ENCODE peak calls at places on chromosome 6, in five cellular contexts. One of them, this sample, is unnamed.

GRCh38 chr6:45350186-45350585 is 22.1 kb downstream of the RUNX2 start:
- DNase-seq in nucleus accumbens: no peak
- DNase-seq in ureter: no peak
- DNase-seq in stimulated activated CD8-positive, alpha-beta memory T cell treated with anti-CD3 and anti-CD28 coated beads, Interleukin-7, amount 100 ng/mL, for 24 hours: no peak
- DNase-seq in astrocyte of the cerebellum: no peak
- DNase-seq in this sample: no peak

GRCh38 chr6:95095271-95095670 is 482.1 kb upstream of the MANEA start:
- DNase-seq in nucleus accumbens: no peak
- DNase-seq in ureter: no peak
- DNase-seq in stimulated activated CD8-positive, alpha-beta memory T cell treated with anti-CD3 and anti-CD28 coated beads, Interleukin-7, amount 100 ng/mL, for 24 hours: no peak
- DNase-seq in astrocyte of the cerebellum: no peak
- DNase-seq in this sample: no peak

GRCh38 chr6:135135835-135136234 is 45.3 kb upstream of the MYB start:
- DNase-seq in nucleus accumbens: no peak
- DNase-seq in ureter: no peak
- DNase-seq in stimulated activated CD8-positive, alpha-beta memory T cell treated with anti-CD3 and anti-CD28 coated beads, Interleukin-7, amount 100 ng/mL, for 24 hours: no peak
- DNase-seq in astrocyte of the cerebellum: no peak
- DNase-seq in this sample: no peak

GRCh38 chr6:70620746-70621145 is 46.9 kb upstream of the SMAP1 start:
- DNase-seq in nucleus accumbens: no peak
- DNase-seq in ureter: no peak
- DNase-seq in stimulated activated CD8-positive, alpha-beta memory T cell treated with anti-CD3 and anti-CD28 coated beads, Interleukin-7, amount 100 ng/mL, for 24 hours: no peak
- DNase-seq in astrocyte of the cerebellum: no peak
- DNase-seq in this sample: no peak

GRCh38 chr6:7243188-7243942 is 69.6 kb downstream of the SSR1 start:
- DNase-seq in nucleus accumbens: no peak
- DNase-seq in ureter: no peak
- DNase-seq in stimulated activated CD8-positive, alpha-beta memory T cell treated with anti-CD3 and anti-CD28 coated beads, Interleukin-7, amount 100 ng/mL, for 24 hours: no peak
- DNase-seq in astrocyte of the cerebellum: peak
- DNase-seq in this sample: peak

GRCh38 chr6:106128981-106129761 is 43.0 kb downstream of the PRDM1 start:
- DNase-seq in nucleus accumbens: no peak
- DNase-seq in ureter: no peak
- DNase-seq in stimulated activated CD8-positive, alpha-beta memory T cell treated with anti-CD3 and anti-CD28 coated beads, Interleukin-7, amount 100 ng/mL, for 24 hours: no peak
- DNase-seq in astrocyte of the cerebellum: peak
- DNase-seq in this sample: no peak

GRCh38 chr6:169169941-169170582 is 83.6 kb downstream of the THBS2 start:
- DNase-seq in nucleus accumbens: no peak
- DNase-seq in ureter: peak
- DNase-seq in stimulated activated CD8-positive, alpha-beta memory T cell treated with anti-CD3 and anti-CD28 coated beads, Interleukin-7, amount 100 ng/mL, for 24 hours: no peak
- DNase-seq in astrocyte of the cerebellum: no peak
- DNase-seq in this sample: no peak

GRCh38 chr6:48826884-48827701 is 636.0 kb downstream of the MMUT start:
- DNase-seq in nucleus accumbens: peak
- DNase-seq in ureter: peak
- DNase-seq in stimulated activated CD8-positive, alpha-beta memory T cell treated with anti-CD3 and anti-CD28 coated beads, Interleukin-7, amount 100 ng/mL, for 24 hours: no peak
- DNase-seq in astrocyte of the cerebellum: no peak
- DNase-seq in this sample: no peak

GRCh38 chr6:27505209-27506027 is 32.5 kb upstream of the ZNF184 start:
- DNase-seq in nucleus accumbens: no peak
- DNase-seq in ureter: no peak
- DNase-seq in stimulated activated CD8-positive, alpha-beta memory T cell treated with anti-CD3 and anti-CD28 coated beads, Interleukin-7, amount 100 ng/mL, for 24 hours: peak
- DNase-seq in astrocyte of the cerebellum: no peak
- DNase-seq in this sample: peak

GRCh38 chr6:44100088-44100550 is 27.1 kb downstream of the MRPL14 start:
- DNase-seq in nucleus accumbens: no peak
- DNase-seq in ureter: no peak
- DNase-seq in stimulated activated CD8-positive, alpha-beta memory T cell treated with anti-CD3 and anti-CD28 coated beads, Interleukin-7, amount 100 ng/mL, for 24 hours: no peak
- DNase-seq in astrocyte of the cerebellum: no peak
- DNase-seq in this sample: no peak

This sample was measured in DMS153.